ENCODE peak calls at places on chromosomes 11 and 22, in nine cellular contexts. Z is cerebellar cortex; B is vagina; X is nucleus accumbens; O is stimulated activated CD4-positive, alpha-beta T cell treated with anti-CD3 and anti-CD28 coated beads, Interleukin-1b, Interleukin-23, amount 100 ng/mL, for 1 hour; D is activated naive CD4-positive, alpha-beta T cell treated with Interleukin-2 at 50 U/mL for 16 hours; W is DMS153; K is activated CD8-positive, alpha-beta T cell treated with anti-CD3 and anti-CD28 coated beads for 36 hours; R is epithelial cell of esophagus. E is an unnamed sample.
A peak's percentile ranks its signal among the peaks of the same experiment; 100 is the strongest.

GRCh38 chr11:129314381-129314780 is 61.3 kb upstream of the BARX2 start:
- DNase-seq in X (no peak), K (no peak), W (no peak), R (no peak), B (no peak), O (no peak), Z (no peak), D (no peak), E (peak; percentile 39)

GRCh38 chr11:75072582-75072981 is 24.1 kb downstream of the OR2AT4 start:
- DNase-seq in W (no peak), X (no peak), R (no peak), K (no peak), D (no peak), O (no peak), B (no peak), Z (no peak), E (no peak)

GRCh38 chr11:35404397-35404775 is 15.0 kb downstream of the SLC1A2 start:
- DNase-seq in X (no peak), K (peak; percentile 32), Z (no peak), W (peak; percentile 7), B (peak; percentile 74), O (no peak), R (no peak), D (no peak), E (no peak)

GRCh38 chr11:59573216-59573615 is 42.4 kb downstream of the OSBP start:
- DNase-seq in X (no peak), K (no peak), B (no peak), Z (no peak), D (no peak), W (no peak), R (peak; percentile 49), O (no peak), E (no peak)

GRCh38 chr22:25081409-25081824 is 118.2 kb upstream of the CRYBB3 start:
- DNase-seq in Z (peak; percentile 31), X (no peak), K (peak; percentile 79), W (peak; percentile 28), O (no peak), D (peak; percentile 59), B (no peak), R (peak; percentile 42), E (no peak)

GRCh38 chr11:124923296-124923695 is 4.2 kb downstream of the HEPN1 start:
- DNase-seq in D (no peak), Z (no peak), R (no peak), X (no peak), B (no peak), O (no peak), K (peak; percentile 32), W (no peak), E (no peak)

GRCh38 chr22:48567213-48567975 is 1260.3 kb downstream of the BRD1 start:
- DNase-seq in R (no peak), K (no peak), D (no peak), B (no peak), O (no peak), X (no peak), W (peak; percentile 18), Z (peak; percentile 66), E (no peak)

GRCh38 chr22:17476838-17477237 is 86.5 kb upstream of the SLC25A18 start:
- DNase-seq in Z (peak; percentile 22), R (peak; percentile 11), W (no peak), B (no peak), K (no peak), D (no peak), X (no peak), O (no peak), E (no peak)

GRCh38 chr22:44182591-44183588 is 2.2 kb downstream of the PARVG start:
- DNase-seq in X (no peak), D (peak; percentile 34), W (no peak), Z (no peak), K (peak; percentile 78), R (no peak), B (no peak), O (no peak), E (peak; percentile 16)

GRCh38 chr22:50034126-50035081 is 21.8 kb upstream of the IL17REL start:
- DNase-seq in Z (no peak), W (no peak), D (no peak), R (no peak), B (no peak), X (no peak), O (no peak), K (no peak), E (no peak)

GRCh38 chr11:119709638-119710346 is 19.2 kb downstream of the NECTIN1 start:
- DNase-seq in B (no peak), X (no peak), D (no peak), Z (peak; percentile 98), W (no peak), K (peak; percentile 54), R (no peak), O (no peak), E (no peak)

GRCh38 chr11:114196994-114197702 is 99.1 kb upstream of the NNMT start:
- DNase-seq in D (no peak), B (no peak), O (no peak), Z (no peak), R (no peak), X (no peak), K (no peak), W (no peak), E (no peak)

GRCh38 chr11:42595856-42596255 is 715.9 kb upstream of the API5 start:
- DNase-seq in W (no peak), O (no peak), D (no peak), R (no peak), Z (no peak), X (no peak), K (no peak), B (no peak), E (no peak)

GRCh38 chr22:22369962-22370265 is 125.3 kb downstream of the VPREB1 start:
- DNase-seq in D (no peak), W (no peak), K (no peak), X (no peak), R (no peak), Z (no peak), O (no peak), B (no peak), E (no peak)

GRCh38 chr11:124315052-124315451 is 1.3 kb upstream of the OR8D1 start:
- DNase-seq in R (peak; percentile 49), X (no peak), B (no peak), K (no peak), W (no peak), O (no peak), Z (no peak), D (no peak), E (no peak)

GRCh38 chr11:63785823-63786222 is 17.2 kb upstream of the ZFTA start:
- DNase-seq in O (no peak), D (no peak), B (no peak), R (no peak), X (no peak), Z (no peak), K (no peak), W (no peak), E (no peak)

GRCh38 chr11:11512929-11513328 is 108.9 kb downstream of the GALNT18 start:
- DNase-seq in X (no peak), D (no peak), W (no peak), O (no peak), Z (no peak), R (no peak), B (no peak), K (no peak), E (no peak)

GRCh38 chr22:46857142-46857825 is 94.8 kb downstream of the TBC1D22A start:
- DNase-seq in K (no peak), O (no peak), R (no peak), Z (no peak), W (no peak), B (peak; percentile 20), X (no peak), D (no peak), E (no peak)

GRCh38 chr22:38077096-38077495 is 6.9 kb downstream of the SLC16A8 start:
- DNase-seq in D (no peak), O (no peak), B (no peak), Z (no peak), W (no peak), X (no peak), R (no peak), K (no peak), E (no peak)

GRCh38 chr22:20469110-20469855 is 26.3 kb downstream of the KLHL22 start:
- DNase-seq in Z (peak; percentile 9), W (no peak), K (no peak), D (no peak), B (no peak), X (no peak), O (no peak), R (no peak), E (no peak)

GRCh38 chr11:62088331-62088933 is 35.4 kb upstream of the INCENP start:
- DNase-seq in D (no peak), B (no peak), X (no peak), R (no peak), O (no peak), Z (no peak), K (no peak), W (no peak), E (no peak)

GRCh38 chr11:124113890-124114289 is 1.4 kb upstream of the VWA5A start:
- DNase-seq in O (no peak), B (no peak), K (no peak), R (peak; percentile 51), Z (no peak), X (no peak), D (no peak), W (no peak), E (no peak)

GRCh38 chr11:109729761-109730160 is 307.8 kb downstream of the C11orf87 start:
- DNase-seq in K (no peak), R (peak; percentile 9), X (no peak), D (no peak), O (no peak), W (peak; percentile 89), Z (no peak), B (no peak), E (no peak)

GRCh38 chr22:28574159-28574788 is 105.4 kb downstream of the TTC28 start:
- DNase-seq in X (no peak), R (no peak), B (no peak), O (no peak), D (no peak), Z (no peak), K (no peak), W (no peak), E (no peak)

GRCh38 chr11:45844822-45845573 is 2.3 kb upstream of the CRY2 start:
- DNase-seq in R (no peak), B (no peak), W (no peak), K (no peak), X (no peak), Z (no peak), O (no peak), D (no peak), E (no peak)

GRCh38 chr22:31253949-31254348 is 38.3 kb downstream of the PIK3IP1 start:
- DNase-seq in K (no peak), O (no peak), Z (no peak), B (no peak), R (peak; percentile 100), X (no peak), W (peak; percentile 52), D (no peak), E (no peak)

GRCh38 chr22:35887296-35887875 is 141.2 kb downstream of the RBFOX2 start:
- DNase-seq in O (no peak), R (peak; percentile 46), W (no peak), B (no peak), K (no peak), D (no peak), Z (no peak), X (no peak), E (no peak)

GRCh38 chr11:19519912-19520641 is 192.6 kb upstream of the NAV2 start:
- DNase-seq in K (no peak), O (no peak), X (no peak), B (no peak), D (no peak), R (no peak), W (no peak), Z (no peak), E (no peak)

GRCh38 chr11:1008001-1008400 is 28.5 kb downstream of the MUC6 start:
- DNase-seq in B (no peak), K (no peak), D (no peak), R (no peak), Z (no peak), O (no peak), W (no peak), X (no peak), E (no peak)

GRCh38 chr22:21726650-21727049 is 8.9 kb downstream of the YPEL1 start:
- DNase-seq in Z (peak; percentile 24), R (peak; percentile 52), D (peak; percentile 27), W (no peak), K (peak; percentile 64), X (no peak), O (no peak), B (no peak), E (no peak)

GRCh38 chr11:12592283-12592682 is 81.9 kb upstream of the TEAD1 start:
- DNase-seq in K (no peak), R (no peak), X (no peak), B (no peak), D (no peak), O (no peak), Z (no peak), W (no peak), E (no peak)